ENCODE peak calls at places on chromosomes 13 and 19, in four cellular contexts. One of them, this sample, is unnamed.

GRCh38 chr13:24274452-24274971 is 34.9 kb upstream of the C1QTNF9 start:
- DNase-seq in A549: no peak
- DNase-seq in transverse colon: peak; percentile 34
- DNase-seq in H1: no peak
- DNase-seq in this sample: no peak

GRCh38 chr13:37303610-37304009 is 198.1 kb upstream of the CSNK1A1L start:
- DNase-seq in A549: no peak
- DNase-seq in H1: no peak
- DNase-seq in transverse colon: no peak
- DNase-seq in this sample: no peak

GRCh38 chr13:84481958-84482357 is 599.7 kb upstream of the SLITRK1 start:
- DNase-seq in A549: no peak
- DNase-seq in transverse colon: no peak
- DNase-seq in H1: no peak
- DNase-seq in this sample: no peak

GRCh38 chr19:55809381-55810058 is 22.3 kb downstream of the NLRP11 start:
- DNase-seq in transverse colon: peak; percentile 71
- DNase-seq in H1: peak; percentile 10
- DNase-seq in A549: peak; percentile 48
- DNase-seq in this sample: no peak

GRCh38 chr13:88345171-88345847 is 674.1 kb downstream of the SLITRK5 start:
- DNase-seq in A549: no peak
- DNase-seq in transverse colon: no peak
- DNase-seq in H1: no peak
- DNase-seq in this sample: no peak

GRCh38 chr19:55165952-55166529 is 372 bp downstream of the DNAAF3 start:
- DNase-seq in A549: peak; percentile 93
- DNase-seq in H1: no peak
- DNase-seq in transverse colon: peak; percentile 68
- DNase-seq in this sample: no peak

GRCh38 chr13:30908416-30908980 is 2.4 kb downstream of the MEDAG start:
- DNase-seq in A549: no peak
- DNase-seq in H1: no peak
- DNase-seq in transverse colon: no peak
- DNase-seq in this sample: peak; percentile 77

GRCh38 chr13:50393641-50394040 is 378.4 kb downstream of the KCNRG start:
- DNase-seq in transverse colon: no peak
- DNase-seq in A549: no peak
- DNase-seq in H1: no peak
- DNase-seq in this sample: no peak

GRCh38 chr13:27851049-27851448 is 58.8 kb downstream of the GSX1 start:
- DNase-seq in H1: no peak
- DNase-seq in A549: no peak
- DNase-seq in transverse colon: no peak
- DNase-seq in this sample: no peak

GRCh38 chr13:114087430-114087829 is 45.0 kb downstream of the RASA3 start:
- DNase-seq in transverse colon: no peak
- DNase-seq in A549: no peak
- DNase-seq in H1: no peak
- DNase-seq in this sample: no peak

GRCh38 chr13:46170687-46171086 is 11.3 kb downstream of the LCP1 start:
- DNase-seq in A549: no peak
- DNase-seq in H1: no peak
- DNase-seq in transverse colon: no peak
- DNase-seq in this sample: no peak

GRCh38 chr13:43307921-43308433 is 284.6 kb downstream of the DNAJC15 start:
- DNase-seq in H1: no peak
- DNase-seq in transverse colon: peak; percentile 75
- DNase-seq in A549: no peak
- DNase-seq in this sample: no peak

GRCh38 chr13:111429064-111429558 is 108.7 kb downstream of the TEX29 start:
- DNase-seq in H1: no peak
- DNase-seq in transverse colon: peak; percentile 43
- DNase-seq in A549: peak; percentile 48
- DNase-seq in this sample: no peak

GRCh38 chr13:63198076-63198475 is 1782.4 kb upstream of the PCDH20 start:
- DNase-seq in H1: no peak
- DNase-seq in transverse colon: no peak
- DNase-seq in A549: no peak
- DNase-seq in this sample: no peak

GRCh38 chr19:44848805-44849457 is 2.8 kb downstream of the NECTIN2 start:
- DNase-seq in A549: no peak
- DNase-seq in H1: no peak
- DNase-seq in transverse colon: no peak
- DNase-seq in this sample: no peak

GRCh38 chr19:5090780-5091575 is 122.1 kb downstream of the KDM4B start:
- DNase-seq in H1: no peak
- DNase-seq in A549: no peak
- DNase-seq in transverse colon: no peak
- DNase-seq in this sample: no peak

GRCh38 chr13:97564929-97565328 is 131.0 kb downstream of the RAP2A start:
- DNase-seq in H1: no peak
- DNase-seq in A549: no peak
- DNase-seq in transverse colon: no peak
- DNase-seq in this sample: no peak

GRCh38 chr19:2540646-2541454 is 64.9 kb downstream of the GADD45B start:
- DNase-seq in H1: peak; percentile 96
- DNase-seq in transverse colon: peak; percentile 82
- DNase-seq in A549: peak; percentile 87
- DNase-seq in this sample: peak; percentile 97
- TF ChIP-seq EP300 in H1: no peak
- TF ChIP-seq EP300 in transverse colon: peak; percentile 31
- TF ChIP-seq EP300 in A549: peak; percentile 64
- TF ChIP-seq EP300 in this sample: peak; percentile 62

GRCh38 chr19:47094557-47095517 is 18.7 kb downstream of the ZC3H4 start:
- DNase-seq in H1: no peak
- DNase-seq in A549: no peak
- DNase-seq in transverse colon: peak; percentile 66
- DNase-seq in this sample: no peak

GRCh38 chr19:47096721-47097120 is 16.9 kb downstream of the ZC3H4 start:
- DNase-seq in A549: no peak
- DNase-seq in transverse colon: peak; percentile 54
- DNase-seq in H1: no peak
- DNase-seq in this sample: no peak

GRCh38 chr19:47093841-47094240 is 19.7 kb downstream of the ZC3H4 start:
- DNase-seq in A549: no peak
- DNase-seq in transverse colon: no peak
- DNase-seq in H1: no peak
- DNase-seq in this sample: no peak

GRCh38 chr19:47097396-47098217 is 16.0 kb downstream of the ZC3H4 start:
- DNase-seq in transverse colon: peak; percentile 43
- DNase-seq in H1: no peak
- DNase-seq in A549: no peak
- DNase-seq in this sample: no peak

DNA sequence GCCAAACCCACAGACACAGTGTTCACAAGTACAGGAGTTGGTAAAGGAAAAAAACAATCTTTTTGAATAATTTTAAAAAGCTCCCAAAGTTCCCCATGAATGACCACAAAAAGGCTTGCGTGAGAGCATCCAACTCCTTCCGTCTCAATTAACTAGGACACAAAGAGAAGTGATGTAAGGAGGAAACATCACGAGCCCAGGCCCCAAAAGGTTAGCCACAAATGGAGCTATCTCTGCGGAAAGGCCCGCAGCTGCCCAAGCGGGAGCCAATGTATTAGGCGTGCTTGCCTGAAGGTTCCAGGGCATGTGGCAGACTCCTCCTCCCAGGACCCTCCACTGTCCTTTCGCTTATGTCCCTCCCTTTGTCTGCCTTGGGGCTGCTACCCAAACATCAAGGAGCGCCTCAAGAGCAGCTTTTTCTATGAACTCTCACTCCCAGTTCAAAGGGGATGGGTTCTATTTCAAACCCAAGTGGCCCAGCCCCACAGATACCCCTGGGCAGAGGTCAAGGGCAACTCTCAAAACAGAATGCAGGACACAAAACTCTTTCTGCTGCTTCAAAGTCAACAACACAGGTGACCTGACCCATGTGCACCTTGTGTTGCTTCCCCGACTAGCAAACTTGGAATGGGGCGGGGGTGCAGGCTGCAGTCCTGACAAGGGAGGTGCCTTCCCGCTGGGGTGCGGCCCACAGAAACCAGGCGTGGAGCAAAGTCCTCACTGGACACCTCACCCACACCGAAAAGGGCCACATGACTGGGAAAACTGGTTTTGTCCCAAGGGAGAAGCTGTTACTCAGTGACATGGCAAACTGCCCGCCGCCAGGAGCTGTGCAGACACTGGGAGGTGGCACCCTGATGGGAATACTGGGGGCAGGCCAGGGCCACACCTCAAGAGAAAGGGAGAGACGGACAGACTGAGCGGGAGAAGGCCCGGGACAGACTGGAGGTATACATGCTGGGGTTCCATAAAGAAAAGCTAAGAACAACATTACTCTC is 17.6 kb downstream of the ZC3H4 start:
- DNase-seq in H1: no peak
- DNase-seq in A549: peak; percentile 48
- DNase-seq in transverse colon: peak; percentile 96
- DNase-seq in this sample: no peak
- H3K4me1 ChIP-seq in H1: peaks cover 7% of the 10 kb centered on the region
- H3K4me1 ChIP-seq in A549: peaks cover 26% of the 10 kb centered on the region
- H3K4me1 ChIP-seq in transverse colon: peaks cover 62% of the 10 kb centered on the region
- H3K4me1 ChIP-seq in this sample: peaks cover 73% of the 10 kb centered on the region

GRCh38 chr13:33441015-33441414 is 155.5 kb upstream of the STARD13 start:
- DNase-seq in transverse colon: peak; percentile 48
- DNase-seq in H1: no peak
- DNase-seq in A549: peak; percentile 3
- DNase-seq in this sample: no peak
- TF ChIP-seq CTCF in transverse colon: peak; percentile 10
- TF ChIP-seq CTCF in H1: no peak
- TF ChIP-seq CTCF in A549: peak; percentile 18
- TF ChIP-seq CTCF in this sample: no peak

DNA sequence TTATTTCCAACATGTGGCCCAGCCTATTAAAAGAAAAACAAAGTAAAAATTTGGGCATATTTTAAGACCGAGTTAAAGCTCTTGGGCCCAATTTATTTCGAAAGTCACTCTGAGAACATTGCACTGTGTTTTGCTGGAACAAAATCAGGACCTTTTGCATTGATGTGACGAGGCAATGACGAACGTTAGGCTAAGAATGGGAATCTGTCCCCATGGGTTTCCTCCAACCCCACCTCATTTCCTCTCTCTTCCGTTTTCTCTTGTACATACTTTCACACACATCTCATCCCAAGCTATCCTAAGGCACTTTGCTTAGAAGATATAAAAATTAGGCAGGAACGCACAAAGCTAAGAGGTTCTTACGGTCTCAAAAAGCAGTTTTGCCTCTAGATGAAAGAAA is 22.1 kb downstream of the EDNRB start:
- DNase-seq in A549: no peak
- DNase-seq in transverse colon: no peak
- DNase-seq in H1: no peak
- DNase-seq in this sample: no peak
- TF ChIP-seq EP300 in A549: no peak
- TF ChIP-seq EP300 in transverse colon: no peak
- TF ChIP-seq EP300 in H1: no peak
- TF ChIP-seq EP300 in this sample: peak; percentile 20

GRCh38 chr13:99214232-99214631 is 13.6 kb downstream of the UBAC2 start:
- DNase-seq in H1: no peak
- DNase-seq in transverse colon: no peak
- DNase-seq in A549: no peak
- DNase-seq in this sample: peak; percentile 75

GRCh38 chr13:99208185-99208584 is 7.5 kb downstream of the UBAC2 start:
- DNase-seq in H1: no peak
- DNase-seq in transverse colon: no peak
- DNase-seq in A549: no peak
- DNase-seq in this sample: peak; percentile 10

GRCh38 chr13:99208845-99209527 is 8.3 kb downstream of the UBAC2 start:
- DNase-seq in transverse colon: no peak
- DNase-seq in A549: no peak
- DNase-seq in H1: no peak
- DNase-seq in this sample: peak; percentile 85

GRCh38 chr13:99214691-99215090 is 14.0 kb downstream of the UBAC2 start:
- DNase-seq in A549: no peak
- DNase-seq in transverse colon: no peak
- DNase-seq in H1: no peak
- DNase-seq in this sample: no peak

DNA sequence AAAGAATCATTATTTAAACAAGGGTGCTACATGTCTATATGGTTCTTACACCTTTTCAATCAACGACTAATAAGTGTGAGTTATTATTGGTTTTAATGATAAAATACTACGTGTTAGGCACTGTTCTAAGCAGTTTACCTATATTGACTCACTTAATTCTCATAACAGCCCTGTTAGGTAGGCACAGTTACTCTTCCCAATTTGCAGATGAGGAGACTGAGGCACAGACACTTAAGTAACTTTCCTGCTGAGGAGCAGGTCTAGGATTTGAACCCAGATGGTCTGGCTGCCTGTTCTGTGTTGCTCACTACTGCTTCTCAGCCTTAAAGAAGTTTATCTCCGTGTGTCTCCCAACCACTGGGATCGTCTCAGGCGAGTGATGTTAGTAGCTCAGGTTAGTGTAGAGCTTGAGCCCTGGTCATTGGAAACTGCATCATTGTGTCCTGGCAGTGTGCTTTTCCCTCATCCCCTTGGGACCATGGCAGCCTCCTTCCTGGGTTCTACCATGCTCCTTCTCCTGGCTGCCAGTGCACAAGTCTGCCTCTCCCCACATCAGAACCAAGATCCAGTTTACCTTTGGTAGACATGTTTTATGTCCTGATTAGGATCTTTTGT is 10.9 kb downstream of the UBAC2 start:
- DNase-seq in H1: no peak
- DNase-seq in transverse colon: no peak
- DNase-seq in A549: no peak
- DNase-seq in this sample: no peak
- H3K4me1 ChIP-seq in H1: peaks cover 6% of the 10 kb centered on the region
- H3K4me1 ChIP-seq in transverse colon: no peaks in the 10 kb centered on the region
- H3K4me1 ChIP-seq in A549: no peaks in the 10 kb centered on the region
- H3K4me1 ChIP-seq in this sample: peaks cover 25% of the 10 kb centered on the region

GRCh38 chr13:35983206-35983605 is 148.0 kb downstream of the DCLK1 start:
- DNase-seq in H1: no peak
- DNase-seq in transverse colon: no peak
- DNase-seq in A549: no peak
- DNase-seq in this sample: no peak

GRCh38 chr13:35984776-35985453 is 146.3 kb downstream of the DCLK1 start:
- DNase-seq in A549: no peak
- DNase-seq in transverse colon: no peak
- DNase-seq in H1: no peak
- DNase-seq in this sample: no peak

GRCh38 chr13:35988648-35989081 is 142.5 kb downstream of the DCLK1 start:
- DNase-seq in H1: no peak
- DNase-seq in A549: no peak
- DNase-seq in transverse colon: no peak
- DNase-seq in this sample: no peak

GRCh38 chr13:35987572-35988513 is 143.3 kb downstream of the DCLK1 start:
- DNase-seq in H1: no peak
- DNase-seq in A549: no peak
- DNase-seq in transverse colon: no peak
- DNase-seq in this sample: no peak

DNA sequence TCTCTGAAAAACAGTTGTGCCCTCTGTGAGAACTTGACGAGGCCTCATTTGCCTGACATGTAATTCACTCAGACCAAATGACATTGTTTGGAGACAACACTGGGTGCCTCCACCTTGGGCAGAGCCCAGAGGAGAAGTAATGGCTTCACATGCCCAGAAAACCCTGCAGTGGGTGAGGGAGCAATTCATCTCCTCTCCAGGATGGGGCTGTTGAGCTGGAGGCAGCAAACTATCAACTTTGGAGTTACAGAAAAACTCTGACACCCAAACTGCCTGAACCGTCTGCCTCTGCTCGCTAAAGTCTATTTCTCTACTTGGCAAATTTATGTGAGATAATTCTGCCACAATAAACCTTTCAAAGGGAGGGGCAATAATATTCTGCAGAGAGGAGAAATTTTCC is 146.9 kb downstream of the DCLK1 start:
- DNase-seq in transverse colon: no peak
- DNase-seq in H1: no peak
- DNase-seq in A549: no peak
- DNase-seq in this sample: no peak
- TF ChIP-seq CTCF in transverse colon: no peak
- TF ChIP-seq CTCF in H1: no peak
- TF ChIP-seq CTCF in A549: no peak
- TF ChIP-seq CTCF in this sample: no peak